ENCODE peak calls at places on chromosomes 2 and 18, in nine cellular contexts. N, J, G, D, O, A, F, R and C are unnamed samples.

GRCh38 chr18:49913221-49913620 is 99.9 kb upstream of the ACAA2 start:
- DNase-seq in N (no peak), J (no peak), G (no peak), D (no peak), O (no peak), A (no peak), F (no peak), R (no peak), C (no peak)

GRCh38 chr18:74290831-74291770 is 662 bp downstream of the CYB5A start:
- DNase-seq in N (no peak), J (peak), G (no peak), D (no peak), O (no peak), A (no peak), F (peak), R (no peak), C (no peak)

GRCh38 chr2:49306925-49307324 is 152.6 kb upstream of the FSHR start:
- DNase-seq in N (no peak), J (no peak), G (no peak), D (no peak), O (no peak), A (no peak), F (no peak), R (no peak), C (no peak)

GRCh38 chr18:64244571-64244970 is 95.7 kb upstream of the LINC00305 start:
- DNase-seq in N (no peak), J (no peak), G (no peak), D (no peak), O (no peak), A (peak), F (no peak), R (no peak), C (no peak)

GRCh38 chr2:132911726-132912724 is 242.0 kb upstream of the LYPD1 start:
- DNase-seq in N (no peak), J (no peak), G (no peak), D (peak), O (peak), A (no peak), F (no peak), R (no peak), C (peak)

GRCh38 chr2:126864861-126865260 is 33.8 kb upstream of the TEX51 start:
- DNase-seq in N (no peak), J (no peak), G (no peak), D (no peak), O (no peak), A (no peak), F (no peak), R (no peak), C (no peak)

GRCh38 chr2:72999729-73000725 is 71.5 kb downstream of the SFXN5 start:
- DNase-seq in N (no peak), J (no peak), G (no peak), D (peak), O (peak), A (peak), F (peak), R (no peak), C (no peak)

GRCh38 chr18:79577451-79578395 is 101.9 kb upstream of the CTDP1 start:
- DNase-seq in N (no peak), J (peak), G (no peak), D (peak), O (peak), A (peak), F (no peak), R (no peak), C (no peak)

GRCh38 chr2:36516136-36516870 is 81.7 kb downstream of the FEZ2 start:
- DNase-seq in N (no peak), J (no peak), G (no peak), D (peak), O (peak), A (no peak), F (peak), R (no peak), C (no peak)

GRCh38 chr2:206968139-206969086 is 29.1 kb downstream of the CPO start:
- DNase-seq in N (no peak), J (no peak), G (no peak), D (no peak), O (no peak), A (peak), F (no peak), R (no peak), C (no peak)

GRCh38 chr2:232321156-232321816 is 57.3 kb upstream of the ALPP start:
- DNase-seq in N (peak), J (peak), G (peak), D (no peak), O (no peak), A (peak), F (no peak), R (peak), C (no peak)

GRCh38 chr2:38344813-38345212 is 32.3 kb downstream of the ATL2 start:
- DNase-seq in N (no peak), J (no peak), G (no peak), D (no peak), O (no peak), A (no peak), F (no peak), R (no peak), C (no peak)

GRCh38 chr2:12498703-12499102 is 218.0 kb upstream of the TRIB2 start:
- DNase-seq in N (no peak), J (no peak), G (no peak), D (peak), O (peak), A (no peak), F (peak), R (no peak), C (no peak)

GRCh38 chr2:8049851-8050571 is 631.8 kb upstream of the ID2 start:
- DNase-seq in N (no peak), J (no peak), G (no peak), D (no peak), O (no peak), A (no peak), F (no peak), R (no peak), C (no peak)

GRCh38 chr18:50578651-50579050 is 18.8 kb downstream of the MAPK4 start:
- DNase-seq in N (peak), J (no peak), G (no peak), D (no peak), O (no peak), A (no peak), F (peak), R (no peak), C (no peak)

GRCh38 chr2:176679306-176679705 is 410.1 kb downstream of the MTX2 start:
- DNase-seq in N (no peak), J (no peak), G (no peak), D (no peak), O (no peak), A (no peak), F (no peak), R (no peak), C (no peak)

GRCh38 chr18:24181806-24182205 is 42.9 kb downstream of the CABYR start:
- DNase-seq in N (no peak), J (no peak), G (no peak), D (no peak), O (no peak), A (no peak), F (peak), R (no peak), C (no peak)

GRCh38 chr2:126660068-126660467 is 4.1 kb downstream of the GYPC start:
- DNase-seq in N (no peak), J (no peak), G (no peak), D (no peak), O (no peak), A (no peak), F (no peak), R (no peak), C (no peak)

GRCh38 chr2:71466301-71467179 is 13.2 kb downstream of the DYSF start:
- DNase-seq in N (peak), J (no peak), G (no peak), D (no peak), O (no peak), A (peak), F (no peak), R (no peak), C (no peak)

GRCh38 chr2:73451263-73451972 is 65.8 kb downstream of the ALMS1 start:
- DNase-seq in N (no peak), J (no peak), G (no peak), D (no peak), O (no peak), A (no peak), F (no peak), R (no peak), C (no peak)

GRCh38 chr2:95159690-95160449 is at the start of gene ZNF514:
- DNase-seq in N (peak), J (peak), G (peak), D (peak), O (peak), A (peak), F (no peak), R (peak), C (peak)

GRCh38 chr2:232998666-232998985 is 14.4 kb downstream of the NGEF start:
- DNase-seq in N (no peak), J (peak), G (no peak), D (no peak), O (no peak), A (no peak), F (no peak), R (no peak), C (no peak)

GRCh38 chr2:43326116-43326825 is 99.9 kb upstream of the ZFP36L2 start:
- DNase-seq in N (no peak), J (no peak), G (no peak), D (no peak), O (no peak), A (no peak), F (no peak), R (no peak), C (no peak)
- H3K27ac ChIP-seq in N (no peak), J (peak), G (no peak), D (no peak), O (no peak), A (no peak), F (no peak), R (no peak), C (no peak)

GRCh38 chr2:184611221-184612085 is 13.1 kb downstream of the ZNF804A start:
- DNase-seq in N (no peak), J (no peak), G (no peak), D (peak), O (peak), A (no peak), F (no peak), R (no peak), C (no peak)
- TF ChIP-seq CTCF in N (no peak), J (no peak), G (no peak), D (peak), O (peak), A (peak), F (peak), R (no peak), C (peak)

DNA sequence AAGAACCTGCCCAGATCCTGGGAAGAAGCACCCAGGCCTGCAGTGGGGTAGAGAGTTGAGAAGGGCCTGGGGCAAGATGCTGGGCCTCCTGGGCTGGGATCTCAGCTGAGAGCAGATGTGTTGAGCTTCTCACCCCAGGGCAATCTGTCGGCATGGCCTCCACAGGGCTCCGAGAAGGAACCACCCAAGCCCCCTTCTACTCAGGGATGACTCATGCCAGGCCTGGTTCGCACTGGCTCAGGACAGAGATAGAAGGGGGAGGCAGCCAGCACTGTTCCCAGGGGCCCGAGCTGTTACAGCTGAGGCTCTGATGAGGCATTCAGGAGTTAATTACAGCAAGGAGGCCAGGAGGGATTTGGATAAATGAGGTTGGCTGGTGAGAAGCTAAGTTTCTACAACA is 62.5 kb downstream of the CENPO start:
- DNase-seq in N (peak), J (peak), G (no peak), D (peak), O (peak), A (no peak), F (no peak), R (no peak), C (no peak)
- H3K27ac ChIP-seq in N (no peak), J (peak), G (no peak), D (no peak), O (no peak), A (no peak), F (no peak), R (no peak), C (peak)

DNA sequence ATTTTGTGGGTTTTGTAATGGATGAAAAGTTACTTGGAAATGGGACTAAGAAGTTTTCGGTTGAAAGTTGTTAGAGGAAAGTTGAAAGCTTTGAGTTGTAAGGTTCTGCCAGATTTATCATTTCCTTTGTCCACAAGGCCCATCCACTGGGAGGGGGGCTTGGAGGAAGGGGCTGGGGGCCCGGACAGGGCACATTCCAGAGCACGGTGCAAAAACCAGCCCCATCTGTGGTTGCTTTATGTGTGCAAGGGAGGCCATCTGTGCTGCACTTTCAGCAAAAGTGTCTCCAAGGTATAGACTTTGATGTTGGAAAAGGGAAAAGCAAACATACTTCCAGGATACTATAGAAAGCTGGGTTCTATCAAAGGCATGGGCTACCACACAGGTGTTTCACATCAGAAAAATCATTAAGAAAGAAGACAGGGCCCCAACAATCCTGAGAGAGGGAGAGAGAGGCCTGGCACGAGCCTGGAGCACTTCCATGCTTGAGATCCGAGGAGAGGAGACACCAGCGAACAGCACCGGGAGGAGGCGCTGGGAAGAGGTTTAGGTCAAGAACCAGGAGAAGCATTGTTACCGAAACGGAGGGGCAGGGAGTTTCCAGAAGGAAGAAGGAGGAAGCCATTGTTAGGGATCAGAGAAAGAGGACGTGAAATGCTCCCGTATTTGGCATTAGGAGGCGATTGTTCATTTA is 244.6 kb downstream of the KLHL29 start:
- DNase-seq in N (no peak), J (no peak), G (no peak), D (no peak), O (no peak), A (no peak), F (no peak), R (no peak), C (no peak)
- TF ChIP-seq CTCF in N (no peak), J (no peak), G (no peak), D (no peak), O (no peak), A (no peak), F (no peak), R (no peak), C (no peak)

DNA sequence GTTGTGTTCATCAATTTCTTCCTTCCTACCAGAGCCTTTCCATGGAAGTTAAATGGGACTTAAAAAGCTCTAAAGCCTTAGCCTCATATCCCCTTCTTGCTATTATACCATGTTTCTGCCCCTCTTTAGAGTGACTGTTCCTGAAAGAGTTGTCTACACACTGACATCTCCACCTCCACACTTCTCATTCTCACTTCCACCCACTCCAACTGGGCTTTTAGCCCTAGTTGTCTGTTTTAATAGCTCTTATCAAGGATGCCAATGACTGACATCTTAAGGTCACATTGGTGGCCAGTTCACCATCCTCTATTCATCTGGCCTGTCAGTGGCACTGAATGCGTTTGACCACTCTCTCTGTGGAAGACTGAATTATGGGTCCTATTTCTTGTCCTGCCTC is 127.2 kb upstream of the SLC1A4 start:
- DNase-seq in N (no peak), J (no peak), G (no peak), D (no peak), O (no peak), A (no peak), F (no peak), R (no peak), C (no peak)
- H3K27ac ChIP-seq in N (no peak), J (peak), G (no peak), D (no peak), O (no peak), A (no peak), F (no peak), R (no peak), C (no peak)

GRCh38 chr2:188399159-188399558 is 107.5 kb downstream of the GULP1 start:
- DNase-seq in N (no peak), J (no peak), G (no peak), D (peak), O (peak), A (no peak), F (no peak), R (no peak), C (no peak)

GRCh38 chr2:188391354-188391753 is 99.7 kb downstream of the GULP1 start:
- DNase-seq in N (no peak), J (no peak), G (no peak), D (no peak), O (peak), A (no peak), F (no peak), R (no peak), C (no peak)

GRCh38 chr2:188394931-188395330 is 103.3 kb downstream of the GULP1 start:
- DNase-seq in N (no peak), J (no peak), G (no peak), D (no peak), O (no peak), A (no peak), F (no peak), R (no peak), C (no peak)

DNA sequence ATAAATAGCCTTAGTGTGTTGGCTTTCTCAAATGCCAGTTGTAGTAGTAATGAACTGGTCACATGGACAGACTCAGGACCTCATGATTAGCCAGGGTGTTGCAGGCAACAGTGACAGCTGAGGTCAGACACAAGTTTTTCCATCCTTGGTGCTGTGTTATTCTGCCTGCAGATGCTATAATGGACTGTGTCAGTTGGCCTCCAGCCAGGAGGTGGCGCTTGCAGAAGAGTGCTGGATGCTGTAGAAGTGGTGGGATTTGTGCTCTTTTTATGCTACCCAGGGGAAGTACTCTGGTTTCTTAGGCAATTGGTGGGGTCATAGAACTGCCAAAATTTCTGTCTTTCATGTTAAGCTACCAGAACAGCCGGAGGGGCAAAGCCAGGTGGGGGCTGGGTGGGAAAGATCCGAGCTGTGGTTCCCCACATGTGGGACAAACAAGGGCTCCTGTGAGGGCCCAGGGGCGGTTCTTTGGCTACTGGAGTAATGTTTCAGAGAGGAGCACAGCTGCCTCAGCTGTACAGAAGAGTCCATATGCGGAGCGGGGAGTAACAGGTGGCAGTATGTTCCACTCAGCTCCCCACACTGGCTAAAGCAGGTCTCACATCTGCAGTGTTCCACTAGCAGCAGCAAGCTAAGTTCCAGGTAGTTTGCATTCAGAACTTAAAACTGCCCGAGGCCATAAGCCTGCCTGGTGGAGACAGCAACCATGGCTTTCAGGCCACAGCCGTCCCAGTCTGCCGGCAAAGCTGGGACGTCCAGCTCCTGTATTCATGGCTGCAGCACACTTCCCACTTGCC is 104.4 kb downstream of the GULP1 start:
- DNase-seq in N (no peak), J (no peak), G (no peak), D (no peak), O (no peak), A (no peak), F (no peak), R (no peak), C (no peak)
- TF ChIP-seq CTCF in N (no peak), J (no peak), G (no peak), D (no peak), O (no peak), A (no peak), F (no peak), R (no peak), C (no peak)

GRCh38 chr2:201232125-201232815 is 28.1 kb upstream of the CASP8 start:
- DNase-seq in N (peak), J (peak), G (peak), D (peak), O (peak), A (peak), F (peak), R (peak), C (peak)

GRCh38 chr2:201233192-201234166 is 26.9 kb upstream of the CASP8 start:
- DNase-seq in N (peak), J (peak), G (peak), D (no peak), O (no peak), A (peak), F (peak), R (peak), C (no peak)

GRCh38 chr2:201235865-201236811 is 24.2 kb upstream of the CASP8 start:
- DNase-seq in N (peak), J (peak), G (peak), D (peak), O (peak), A (peak), F (no peak), R (peak), C (peak)

GRCh38 chr2:201237486-201238241 is 22.7 kb upstream of the CASP8 start:
- DNase-seq in N (no peak), J (no peak), G (no peak), D (no peak), O (no peak), A (no peak), F (no peak), R (no peak), C (no peak)

DNA sequence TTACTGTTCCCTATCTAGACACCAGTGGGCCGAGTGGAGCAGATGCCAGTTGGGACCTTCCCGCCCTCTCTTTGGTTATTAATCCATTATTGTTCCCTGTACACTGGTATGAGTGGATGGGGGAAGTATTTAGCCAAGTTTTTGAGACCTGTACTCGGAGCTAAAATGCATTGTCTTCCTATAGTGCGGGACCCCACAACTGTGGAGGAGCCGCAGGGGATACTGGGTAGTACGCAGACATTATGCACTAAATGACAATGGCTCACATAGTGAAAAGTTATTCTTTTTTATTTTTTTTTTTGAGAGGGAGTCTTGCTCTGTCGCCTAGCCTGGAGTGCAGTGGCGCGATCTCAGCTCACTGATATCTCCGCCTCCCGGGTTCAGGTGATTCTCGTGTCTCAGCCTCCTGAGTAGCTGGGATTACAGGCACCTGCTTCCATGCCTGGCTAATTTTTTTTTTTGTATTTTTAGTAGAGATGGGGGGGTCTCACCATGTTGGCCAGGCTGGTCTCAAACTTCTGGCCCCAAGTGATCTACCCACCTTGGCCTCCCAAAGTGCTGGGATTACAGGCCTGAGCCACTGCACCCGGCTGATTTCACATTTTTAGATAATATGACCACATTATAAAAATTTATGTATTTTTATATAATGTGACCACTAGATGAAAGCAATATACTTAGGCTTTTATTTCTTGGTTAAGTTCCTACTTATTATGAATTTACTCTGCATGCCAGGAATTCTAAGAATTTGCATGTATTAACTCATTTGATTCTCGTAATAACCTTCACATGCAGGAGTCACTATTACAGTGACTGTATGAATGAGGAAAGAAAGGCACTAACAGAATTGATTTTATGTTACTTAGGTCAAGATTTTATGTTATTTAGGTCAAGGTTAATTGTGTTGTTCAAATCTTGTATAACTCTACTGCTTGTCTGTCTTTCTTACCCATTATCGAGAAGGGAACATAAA is 25.9 kb upstream of the CASP8 start:
- DNase-seq in N (no peak), J (no peak), G (no peak), D (no peak), O (peak), A (no peak), F (no peak), R (no peak), C (no peak)
- H3K27ac ChIP-seq in N (no peak), J (no peak), G (peak), D (no peak), O (no peak), A (peak), F (no peak), R (peak), C (peak)

GRCh38 chr2:101793277-101793969 is 95.9 kb downstream of the MAP4K4 start:
- DNase-seq in N (no peak), J (no peak), G (no peak), D (no peak), O (no peak), A (no peak), F (no peak), R (no peak), C (no peak)
- TF ChIP-seq CTCF in N (no peak), J (no peak), G (no peak), D (peak), O (peak), A (peak), F (peak), R (no peak), C (peak)